ENCODE peak calls at places on chromosomes 7 and 10, in six cellular contexts. H is GM19239, B is anterior cingulate cortex, J is NCI-H2171 treated with DMSO at 0.1 percent for 48 hours, A is mesenchymal stem cell, M is MM.1S. G is an unnamed sample.

GRCh38 chr7:19404912-19405329 is 259.7 kb upstream of the FERD3L start:
- DNase-seq in A (peak), M (no peak), J (no peak), H (no peak), B (no peak), G (no peak)

GRCh38 chr7:97499204-97499603 is 232.7 kb upstream of the TAC1 start:
- DNase-seq in M (peak), A (no peak), B (no peak), H (peak), J (peak), G (no peak)

GRCh38 chr7:94145602-94146001 is 141.4 kb upstream of the BET1 start:
- DNase-seq in B (no peak), J (no peak), H (no peak), M (no peak), A (peak), G (no peak)

GRCh38 chr7:123755345-123755744 is 6.5 kb upstream of the WASL start:
- DNase-seq in B (no peak), H (no peak), J (no peak), M (peak), A (no peak), G (no peak)

GRCh38 chr7:151537818-151538561 is 18.3 kb upstream of the RHEB start:
- DNase-seq in H (no peak), B (no peak), J (no peak), M (no peak), A (no peak), G (no peak)

GRCh38 chr7:24503511-24503910 is 69.7 kb upstream of the PALS2 start:
- DNase-seq in H (no peak), M (no peak), J (no peak), B (no peak), A (no peak), G (no peak)

GRCh38 chr7:81903115-81903514 is 133.3 kb upstream of the HGF start:
- DNase-seq in B (no peak), M (no peak), J (no peak), H (no peak), A (no peak), G (no peak)

GRCh38 chr10:132578287-132578951 is 40.8 kb downstream of the INPP5A start:
- DNase-seq in M (no peak), J (no peak), A (no peak), B (no peak), H (no peak), G (no peak)

GRCh38 chr7:93923946-93924345 is 2.4 kb downstream of the GNG11 start:
- DNase-seq in A (peak), B (no peak), J (no peak), M (no peak), H (no peak), G (no peak)

GRCh38 chr7:96327429-96327828 is 5.5 kb upstream of the SLC25A13 start:
- DNase-seq in M (no peak), B (no peak), A (no peak), H (no peak), J (peak), G (no peak)

GRCh38 chr10:124975977-124976514 is 34.1 kb downstream of the ZRANB1 start:
- DNase-seq in H (no peak), J (no peak), A (no peak), M (peak), B (no peak), G (no peak)

GRCh38 chr10:95429639-95430038 is 131.5 kb downstream of the SORBS1 start:
- DNase-seq in B (no peak), H (no peak), A (no peak), J (no peak), M (no peak), G (no peak)

GRCh38 chr10:45580781-45581496 is 91.6 kb downstream of the ZFAND4 start:
- DNase-seq in M (peak), J (peak), H (no peak), B (no peak), A (no peak), G (no peak)

G was measured in omental fat pad.